ENCODE peak calls at places on chromosomes 7 and 10, in four cellular contexts. One of them, this sample, is unnamed.

GRCh38 chr7:112140600-112140999 is 65.6 kb downstream of the DOCK4 start:
- DNase-seq in GM12878: no peak
- DNase-seq in HEK293T: no peak
- DNase-seq in HepG2: no peak
- DNase-seq in this sample: no peak

GRCh38 chr7:133044722-133045473 is 37.0 kb downstream of the CHCHD3 start:
- DNase-seq in GM12878: no peak
- DNase-seq in HepG2: no peak
- DNase-seq in HEK293T: no peak
- DNase-seq in this sample: no peak

GRCh38 chr7:134298902-134299683 is 17.6 kb downstream of the SLC35B4 start:
- DNase-seq in HepG2: no peak
- DNase-seq in HEK293T: no peak
- DNase-seq in GM12878: no peak
- DNase-seq in this sample: no peak

GRCh38 chr10:70920519-70920918 is 32.2 kb upstream of the PCBD1 start:
- DNase-seq in GM12878: no peak
- DNase-seq in HEK293T: no peak
- DNase-seq in HepG2: no peak
- DNase-seq in this sample: no peak

GRCh38 chr10:109997233-109997632 is 10.6 kb upstream of the ADD3 start:
- DNase-seq in HepG2: no peak
- DNase-seq in GM12878: no peak
- DNase-seq in HEK293T: no peak
- DNase-seq in this sample: no peak

GRCh38 chr7:3439333-3440030 is 138.4 kb downstream of the SDK1 start:
- DNase-seq in HEK293T: no peak
- DNase-seq in HepG2: no peak
- DNase-seq in GM12878: no peak
- DNase-seq in this sample: no peak

GRCh38 chr10:100186253-100186780 is 488 bp upstream of the ERLIN1 start:
- DNase-seq in GM12878: peak; percentile 44
- DNase-seq in HEK293T: peak; percentile 54
- DNase-seq in HepG2: no peak
- DNase-seq in this sample: peak; percentile 11

GRCh38 chr10:1328409-1328808 is 272.2 kb downstream of the WDR37 start:
- DNase-seq in GM12878: no peak
- DNase-seq in HEK293T: no peak
- DNase-seq in HepG2: no peak
- DNase-seq in this sample: no peak

GRCh38 chr7:29345590-29345989 is 151.0 kb downstream of the CHN2 start:
- DNase-seq in GM12878: no peak
- DNase-seq in HepG2: peak; percentile 38
- DNase-seq in HEK293T: peak; percentile 16
- DNase-seq in this sample: no peak

GRCh38 chr10:51955696-51956095 is 256.3 kb upstream of the CSTF2T start:
- DNase-seq in GM12878: no peak
- DNase-seq in HEK293T: no peak
- DNase-seq in HepG2: no peak
- DNase-seq in this sample: no peak

GRCh38 chr10:51951601-51952000 is 252.2 kb upstream of the CSTF2T start:
- DNase-seq in GM12878: no peak
- DNase-seq in HEK293T: no peak
- DNase-seq in HepG2: no peak
- DNase-seq in this sample: no peak

GRCh38 chr10:51950996-51951392 is 251.6 kb upstream of the CSTF2T start:
- DNase-seq in GM12878: no peak
- DNase-seq in HEK293T: no peak
- DNase-seq in HepG2: no peak
- DNase-seq in this sample: no peak

GRCh38 chr10:51950371-51950995 is 251.1 kb upstream of the CSTF2T start:
- DNase-seq in GM12878: no peak
- DNase-seq in HepG2: no peak
- DNase-seq in HEK293T: no peak
- DNase-seq in this sample: no peak
- TF ChIP-seq FOXK2 in GM12878: no peak
- TF ChIP-seq FOXK2 in HepG2: no peak
- TF ChIP-seq FOXK2 in HEK293T: no peak
- TF ChIP-seq FOXK2 in this sample: no peak

GRCh38 chr10:49431426-49431825 is 35.5 kb upstream of the DRGX start:
- DNase-seq in HEK293T: no peak
- DNase-seq in GM12878: no peak
- DNase-seq in HepG2: no peak
- DNase-seq in this sample: no peak
- TF ChIP-seq FOXK2 in HEK293T: no peak
- TF ChIP-seq FOXK2 in GM12878: no peak
- TF ChIP-seq FOXK2 in HepG2: no peak
- TF ChIP-seq FOXK2 in this sample: no peak

DNA sequence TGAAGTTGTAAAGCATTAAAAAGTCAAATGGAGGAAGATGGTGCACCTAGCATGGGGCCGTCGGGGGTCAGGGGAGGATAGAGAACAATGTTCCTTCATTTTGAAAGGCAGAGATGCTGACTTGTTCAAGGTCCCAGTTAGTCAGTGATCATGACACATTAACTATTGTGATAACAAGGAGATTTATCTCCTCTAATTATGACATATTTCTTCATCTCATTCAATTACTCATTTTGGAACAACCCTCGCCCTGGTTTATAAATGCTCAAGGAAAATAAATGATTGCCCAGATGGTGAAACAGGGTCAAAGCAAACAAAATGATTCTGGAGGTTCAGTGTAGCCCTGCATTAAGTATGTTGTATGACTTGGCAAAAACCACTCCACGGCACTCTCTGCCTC is 106.2 kb downstream of the ITIH5 start:
- DNase-seq in HEK293T: no peak
- DNase-seq in HepG2: no peak
- DNase-seq in GM12878: no peak
- DNase-seq in this sample: no peak
- TF ChIP-seq FOXK2 in HEK293T: no peak
- TF ChIP-seq FOXK2 in HepG2: no peak
- TF ChIP-seq FOXK2 in GM12878: no peak
- TF ChIP-seq FOXK2 in this sample: no peak

GRCh38 chr7:20449146-20449648 is 118.5 kb downstream of the ITGB8 start:
- DNase-seq in HEK293T: no peak
- DNase-seq in HepG2: no peak
- DNase-seq in GM12878: no peak
- DNase-seq in this sample: no peak

GRCh38 chr7:20444041-20444440 is 113.3 kb downstream of the ITGB8 start:
- DNase-seq in HepG2: no peak
- DNase-seq in GM12878: no peak
- DNase-seq in HEK293T: no peak
- DNase-seq in this sample: no peak

GRCh38 chr7:20442951-20443350 is 112.3 kb downstream of the ITGB8 start:
- DNase-seq in HepG2: no peak
- DNase-seq in GM12878: no peak
- DNase-seq in HEK293T: no peak
- DNase-seq in this sample: no peak

GRCh38 chr7:20450473-20450872 is 119.8 kb downstream of the ITGB8 start:
- DNase-seq in HepG2: no peak
- DNase-seq in GM12878: no peak
- DNase-seq in HEK293T: no peak
- DNase-seq in this sample: no peak

GRCh38 chr7:20447021-20447420 is 116.3 kb downstream of the ITGB8 start:
- DNase-seq in HEK293T: no peak
- DNase-seq in GM12878: peak; percentile 23
- DNase-seq in HepG2: no peak
- DNase-seq in this sample: no peak
- TF ChIP-seq FOXK2 in HEK293T: no peak
- TF ChIP-seq FOXK2 in GM12878: no peak
- TF ChIP-seq FOXK2 in HepG2: no peak
- TF ChIP-seq FOXK2 in this sample: no peak

DNA sequence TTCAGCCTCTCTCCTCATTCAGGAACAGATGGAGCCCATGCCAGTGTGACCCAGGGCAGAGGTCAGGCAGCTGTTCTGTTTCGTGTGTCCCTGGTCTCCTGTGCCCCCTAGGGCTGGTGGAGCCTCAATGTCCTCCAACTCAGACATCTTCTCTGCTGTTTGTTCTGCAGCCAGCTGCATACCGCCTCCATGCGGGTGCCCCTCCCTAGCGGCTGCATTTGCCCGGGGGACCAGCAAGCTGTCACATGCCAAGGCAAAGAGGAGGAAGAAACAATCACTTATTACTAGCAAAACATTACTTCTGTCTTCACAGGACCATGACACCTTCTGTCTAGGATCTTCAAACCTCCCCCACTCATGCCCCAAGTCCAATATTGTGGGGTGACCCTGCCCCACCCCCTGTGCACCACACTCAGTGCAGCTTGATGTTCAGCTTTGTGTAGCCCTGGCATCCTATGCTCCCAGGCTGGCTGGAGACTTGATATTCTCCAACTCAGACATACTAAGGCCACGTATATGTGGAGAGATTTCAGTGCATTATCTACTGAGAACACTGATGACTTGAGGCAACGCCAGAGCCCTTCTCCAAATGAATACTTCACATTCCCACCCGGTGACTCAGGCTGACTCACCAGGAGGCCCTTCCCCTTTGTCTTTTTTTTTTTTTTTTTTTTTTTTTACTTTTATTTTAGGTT is 188.9 kb downstream of the SKIDA1 start:
- DNase-seq in HepG2: peak; percentile 92
- DNase-seq in GM12878: no peak
- DNase-seq in HEK293T: peak; percentile 29
- DNase-seq in this sample: peak; percentile 67
- TF ChIP-seq FOXK2 in HepG2: no peak
- TF ChIP-seq FOXK2 in GM12878: no peak
- TF ChIP-seq FOXK2 in HEK293T: no peak
- TF ChIP-seq FOXK2 in this sample: no peak

GRCh38 chr10:4390219-4390618 is 435.8 kb upstream of the AKR1E2 start:
- DNase-seq in HepG2: no peak
- DNase-seq in GM12878: no peak
- DNase-seq in HEK293T: no peak
- DNase-seq in this sample: no peak

GRCh38 chr10:4397337-4397736 is 428.7 kb upstream of the AKR1E2 start:
- DNase-seq in GM12878: no peak
- DNase-seq in HEK293T: no peak
- DNase-seq in HepG2: no peak
- DNase-seq in this sample: no peak

GRCh38 chr10:4395731-4396130 is 430.3 kb upstream of the AKR1E2 start:
- DNase-seq in HepG2: no peak
- DNase-seq in GM12878: no peak
- DNase-seq in HEK293T: no peak
- DNase-seq in this sample: no peak

GRCh38 chr10:4396401-4397283 is 429.4 kb upstream of the AKR1E2 start:
- DNase-seq in HepG2: no peak
- DNase-seq in GM12878: no peak
- DNase-seq in HEK293T: no peak
- DNase-seq in this sample: no peak

DNA sequence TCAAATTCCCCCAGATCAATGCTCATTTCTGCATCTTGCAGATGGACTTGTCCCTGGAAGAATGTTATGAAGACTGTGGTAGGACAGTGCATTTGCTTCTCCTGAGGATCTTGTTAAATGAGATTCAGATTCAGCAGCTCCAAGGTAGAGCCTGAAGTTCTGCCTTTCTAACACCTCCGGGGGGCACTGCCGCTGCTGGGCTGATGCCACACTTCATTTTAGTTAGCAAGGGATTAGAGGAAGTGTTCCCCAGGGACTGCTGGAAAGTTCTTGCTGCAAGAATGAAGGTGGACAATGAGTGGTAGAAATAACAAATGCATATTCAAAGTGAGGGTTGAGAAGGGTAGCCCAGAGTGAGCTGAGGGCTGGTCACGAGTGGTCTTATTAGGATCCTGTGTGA is 434.3 kb upstream of the AKR1E2 start:
- DNase-seq in GM12878: no peak
- DNase-seq in HEK293T: no peak
- DNase-seq in HepG2: no peak
- DNase-seq in this sample: no peak
- TF ChIP-seq FOXK2 in GM12878: no peak
- TF ChIP-seq FOXK2 in HEK293T: no peak
- TF ChIP-seq FOXK2 in HepG2: no peak
- TF ChIP-seq FOXK2 in this sample: no peak

This sample was measured in K562.